ENCODE peak calls at places on chromosomes 11 and 22, in six cellular contexts. V, Q, X, J, C and W are unnamed samples.

GRCh38 chr11:125036933-125037332 is 26.2 kb upstream of the SLC37A2 start:
- DNase-seq in V (no peak), J (no peak), Q (no peak), X (peak), C (no peak), W (no peak)

GRCh38 chr11:47524200-47524874 is 28.6 kb downstream of the CELF1 start:
- DNase-seq in Q (no peak), V (no peak), J (peak), C (no peak), X (no peak), W (no peak)

GRCh38 chr22:37338539-37339246 is 56.4 kb downstream of the CYTH4 start:
- DNase-seq in X (no peak), C (no peak), V (no peak), J (no peak), Q (no peak), W (no peak)

GRCh38 chr11:68610452-68611116 is 73.8 kb upstream of the GAL start:
- DNase-seq in C (no peak), X (no peak), J (no peak), V (no peak), Q (no peak), W (no peak)

GRCh38 chr11:1928038-1928890 is 8.8 kb downstream of the TNNT3 start:
- DNase-seq in V (peak), Q (no peak), X (no peak), C (peak), J (peak), W (no peak)

GRCh38 chr22:31911565-31912401 is 32.6 kb upstream of the YWHAH start:
- DNase-seq in J (no peak), C (no peak), V (no peak), Q (no peak), X (no peak), W (no peak)

GRCh38 chr11:2888266-2888968 is 2.8 kb upstream of the CDKN1C start:
- DNase-seq in V (peak), C (peak), X (peak), Q (peak), J (peak), W (no peak)

GRCh38 chr22:50473855-50474671 is 772 bp downstream of the SBF1 start:
- DNase-seq in V (no peak), Q (no peak), C (peak), X (peak), J (no peak), W (no peak)

GRCh38 chr11:69234740-69235710 is 58.9 kb upstream of the MYEOV start:
- DNase-seq in C (no peak), V (no peak), J (no peak), X (no peak), Q (no peak), W (no peak)

GRCh38 chr11:129270471-129270870 is 78.3 kb upstream of the ARHGAP32 start:
- DNase-seq in Q (no peak), C (no peak), J (no peak), V (no peak), X (no peak), W (no peak)

GRCh38 chr11:62073061-62073460 is 50.8 kb upstream of the INCENP start:
- DNase-seq in Q (no peak), X (no peak), C (no peak), V (no peak), J (no peak), W (no peak)

GRCh38 chr22:50139843-50140415 is 30.6 kb upstream of the PANX2 start:
- DNase-seq in J (no peak), X (no peak), C (no peak), V (no peak), Q (no peak), W (no peak)

GRCh38 chr11:125239585-125240331 is 75.2 kb downstream of the PKNOX2 start:
- DNase-seq in Q (no peak), J (no peak), V (no peak), C (no peak), X (no peak), W (no peak)

GRCh38 chr11:87445002-87445401 is 407.3 kb downstream of the TMEM135 start:
- DNase-seq in J (no peak), Q (no peak), C (no peak), V (no peak), X (peak), W (no peak)

GRCh38 chr22:30309981-30310672 is 16.6 kb downstream of the TBC1D10A start:
- DNase-seq in C (peak), Q (no peak), J (peak), V (no peak), X (no peak), W (no peak)

GRCh38 chr11:121035169-121035755 is 11.4 kb downstream of the TBCEL start:
- DNase-seq in Q (no peak), J (no peak), C (no peak), V (no peak), X (no peak), W (no peak)

GRCh38 chr11:60345489-60345888 is 18.4 kb downstream of the MS4A6E start:
- DNase-seq in X (peak), J (no peak), C (no peak), V (no peak), Q (no peak), W (no peak)

GRCh38 chr11:33910261-33910959 is 18.5 kb upstream of the LMO2 start:
- DNase-seq in C (no peak), V (no peak), X (no peak), J (peak), Q (no peak), W (no peak)

GRCh38 chr22:39528080-39528661 is 4.4 kb downstream of the RPS19BP1 start:
- DNase-seq in J (no peak), V (no peak), Q (no peak), X (no peak), C (no peak), W (no peak)

GRCh38 chr22:36065775-36066544 is 37.3 kb upstream of the RBFOX2 start:
- DNase-seq in V (peak), C (peak), J (peak), Q (peak), X (peak), W (peak)

GRCh38 chr11:2194877-2195755 is 23.5 kb upstream of the TH start:
- DNase-seq in J (no peak), X (peak), C (no peak), V (no peak), Q (peak), W (no peak)

GRCh38 chr11:8533332-8533731 is 60.7 kb downstream of the STK33 start:
- DNase-seq in V (no peak), C (no peak), X (no peak), Q (no peak), J (no peak), W (no peak)

GRCh38 chr11:66882540-66882939 is 25.7 kb downstream of the LRFN4 start:
- DNase-seq in V (no peak), Q (no peak), X (no peak), J (no peak), C (no peak), W (no peak)

GRCh38 chr11:32305460-32305859 is 129.9 kb downstream of the WT1 start:
- DNase-seq in V (no peak), C (no peak), Q (no peak), X (no peak), J (no peak), W (no peak)

GRCh38 chr22:28935713-28936112 is 52.3 kb downstream of the ZNRF3 start:
- DNase-seq in X (no peak), J (no peak), C (no peak), Q (no peak), V (no peak), W (no peak)

GRCh38 chr22:45328822-45329535 is 19.2 kb downstream of the FAM118A start:
- DNase-seq in C (no peak), Q (no peak), J (no peak), X (no peak), V (no peak), W (no peak)

GRCh38 chr11:83044958-83045712 is 26.6 kb downstream of the RAB30 start:
- DNase-seq in C (no peak), Q (no peak), V (no peak), X (peak), J (no peak), W (no peak)

GRCh38 chr11:85718126-85718943 is 32.3 kb upstream of the CCDC89 start:
- DNase-seq in V (no peak), C (no peak), J (no peak), X (no peak), Q (no peak), W (no peak)

GRCh38 chr11:779955-780532 is 2.8 kb upstream of the GATD1 start:
- DNase-seq in C (no peak), V (peak), J (no peak), Q (no peak), X (no peak), W (no peak)

GRCh38 chr22:46000081-46001027 is 23.4 kb upstream of the WNT7B start:
- DNase-seq in V (no peak), X (no peak), C (peak), Q (no peak), J (no peak), W (no peak)

GRCh38 chr11:44593194-44593593 is 27.7 kb downstream of the CD82 start:
- DNase-seq in Q (no peak), C (no peak), J (no peak), V (no peak), X (no peak), W (no peak)

GRCh38 chr11:111718436-111719325 is 47.5 kb downstream of the PPP2R1B start:
- DNase-seq in X (peak), V (no peak), C (no peak), J (no peak), Q (no peak), W (no peak)

GRCh38 chr11:10640308-10640707 is 53.2 kb downstream of the IRAG1 start:
- DNase-seq in C (no peak), Q (no peak), V (no peak), J (no peak), X (no peak), W (no peak)

GRCh38 chr22:27399161-27399560 is 402.4 kb downstream of the MN1 start:
- DNase-seq in X (no peak), Q (no peak), J (no peak), V (no peak), C (no peak), W (no peak)

GRCh38 chr22:35883028-35883620 is 145.5 kb downstream of the RBFOX2 start:
- DNase-seq in V (no peak), C (no peak), X (no peak), J (peak), Q (no peak), W (no peak)

GRCh38 chr11:110249066-110249465 is 47.3 kb downstream of the RDX start:
- DNase-seq in X (no peak), C (no peak), Q (no peak), V (no peak), J (no peak), W (no peak)

GRCh38 chr22:49922926-49923325 is 4.5 kb downstream of the CRELD2 start:
- DNase-seq in V (no peak), C (no peak), Q (no peak), X (no peak), J (no peak), W (no peak)

GRCh38 chr22:39960791-39961746 is 872 bp downstream of the TMA7B start:
- DNase-seq in J (no peak), Q (peak), C (no peak), V (no peak), X (peak), W (no peak)